ENCODE peak calls at places on chromosomes 12 and 14, in seven cellular contexts. C, Y, U, M, J, O and Z are unnamed samples.

GRCh38 chr14:64928239-64929002 is 14.1 kb downstream of the GPX2 start:
- DNase-seq in M (no peak), J (no peak), U (no peak), Y (peak), C (no peak), O (no peak), Z (no peak)

GRCh38 chr14:103546651-103547454 is 15.6 kb downstream of the BAG5 start:
- DNase-seq in U (peak), M (no peak), J (peak), Y (peak), C (no peak), O (peak), Z (peak)

GRCh38 chr14:39841088-39841487 is 408.9 kb upstream of the FBXO33 start:
- DNase-seq in Y (peak), J (no peak), O (no peak), M (no peak), C (peak), U (no peak), Z (no peak)

GRCh38 chr12:57005980-57006808 is at the start of gene ZBTB39:
- DNase-seq in O (peak), Y (peak), J (peak), U (peak), C (no peak), M (peak), Z (peak)

GRCh38 chr12:63845726-63846125 is 1.2 kb downstream of the SRGAP1 start:
- DNase-seq in O (no peak), U (no peak), C (no peak), J (no peak), M (no peak), Y (no peak), Z (no peak)

GRCh38 chr14:54877703-54878021 is 25.0 kb downstream of the GCH1 start:
- DNase-seq in C (no peak), M (no peak), Y (no peak), U (no peak), O (no peak), J (no peak), Z (no peak)

GRCh38 chr14:21860172-21860571 is 186.6 kb upstream of the OR4E1 start:
- DNase-seq in C (no peak), Y (peak), O (no peak), U (peak), J (no peak), M (no peak), Z (no peak)

GRCh38 chr12:101919447-101919846 is 42.1 kb downstream of the DRAM1 start:
- DNase-seq in U (no peak), O (no peak), C (no peak), M (no peak), J (no peak), Y (no peak), Z (no peak)

GRCh38 chr12:30286345-30286926 is 409.2 kb downstream of the IPO8 start:
- DNase-seq in Y (peak), C (peak), M (peak), J (no peak), O (no peak), U (no peak), Z (no peak)

GRCh38 chr14:36672095-36672494 is 10.4 kb downstream of the PAX9 start:
- DNase-seq in O (no peak), J (no peak), M (no peak), Y (no peak), U (no peak), C (no peak), Z (no peak)

GRCh38 chr12:108313609-108314331 is 25.3 kb downstream of the CMKLR1 start:
- DNase-seq in J (no peak), U (no peak), C (peak), M (no peak), Y (no peak), O (no peak), Z (no peak)

GRCh38 chr12:50006266-50006665 is 19.0 kb downstream of the RACGAP1 start:
- DNase-seq in U (no peak), Y (peak), J (no peak), C (no peak), O (no peak), M (no peak), Z (no peak)

GRCh38 chr14:91417134-91417982 is at the start of gene CCDC88C:
- DNase-seq in Y (peak), U (peak), C (peak), O (no peak), M (no peak), J (peak), Z (peak)

GRCh38 chr12:80513211-80513610 is 69.2 kb downstream of the PTPRQ start:
- DNase-seq in C (no peak), Y (no peak), M (no peak), O (no peak), J (no peak), U (no peak), Z (no peak)

GRCh38 chr12:12439636-12440035 is 82.8 kb downstream of the BORCS5 start:
- DNase-seq in M (no peak), O (no peak), J (no peak), U (peak), Y (no peak), C (no peak), Z (peak)

GRCh38 chr12:123384994-123385376 is 1.1 kb downstream of the KMT5A start:
- DNase-seq in J (no peak), O (no peak), U (no peak), M (peak), Y (no peak), C (no peak), Z (no peak)

GRCh38 chr12:39442895-39443703 is at the start of gene KIF21A:
- DNase-seq in Y (peak), J (peak), O (peak), U (peak), M (peak), C (peak), Z (peak)

GRCh38 chr14:89826581-89826980 is 127.9 kb downstream of the EFCAB11 start:
- DNase-seq in O (no peak), Y (no peak), J (no peak), M (no peak), C (peak), U (no peak), Z (no peak)

GRCh38 chr14:81536125-81536771 is 2.6 kb upstream of the SEL1L start:
- DNase-seq in C (no peak), M (no peak), Y (no peak), O (no peak), J (no peak), U (no peak), Z (peak)

GRCh38 chr12:43112101-43112661 is 439.8 kb downstream of the ADAMTS20 start:
- DNase-seq in Y (no peak), O (no peak), U (no peak), M (no peak), J (no peak), C (no peak), Z (no peak)

GRCh38 chr12:12398026-12398859 is 41.4 kb downstream of the BORCS5 start:
- DNase-seq in J (peak), O (peak), C (peak), U (no peak), M (peak), Y (no peak), Z (peak)

GRCh38 chr14:102320033-102320660 is 601 bp downstream of the ZNF839 start:
- DNase-seq in M (no peak), O (peak), Y (peak), J (peak), C (no peak), U (peak), Z (peak)

GRCh38 chr12:104802198-104802597 is 155.9 kb downstream of the SLC41A2 start:
- DNase-seq in Y (no peak), M (no peak), J (no peak), C (no peak), O (no peak), U (no peak), Z (no peak)

GRCh38 chr14:89845346-89845745 is 109.2 kb downstream of the EFCAB11 start:
- DNase-seq in M (no peak), J (no peak), Y (no peak), U (no peak), O (no peak), C (no peak), Z (no peak)

GRCh38 chr12:48542300-48542928 is 17.0 kb downstream of the OR8S1 start:
- DNase-seq in C (no peak), M (no peak), J (no peak), U (peak), Y (peak), O (no peak), Z (peak)

GRCh38 chr12:116604151-116604550 is 45.0 kb downstream of the MAP1LC3B2 start:
- DNase-seq in O (no peak), M (no peak), Y (no peak), U (no peak), C (no peak), J (no peak), Z (no peak)

GRCh38 chr12:13610280-13610679 is 371.1 kb downstream of the GRIN2B start:
- DNase-seq in Y (no peak), M (no peak), C (no peak), J (no peak), O (no peak), U (no peak), Z (peak)

GRCh38 chr12:41700940-41701339 is 443.7 kb downstream of the GXYLT1 start:
- DNase-seq in M (no peak), C (no peak), U (no peak), O (no peak), Y (no peak), J (no peak), Z (no peak)

GRCh38 chr12:49225551-49226166 is 36.8 kb upstream of the TUBA1A start:
- DNase-seq in U (no peak), Y (no peak), C (no peak), O (no peak), M (no peak), J (no peak), Z (no peak)

GRCh38 chr12:122420471-122421262 is 1.8 kb downstream of the CLIP1 start:
- DNase-seq in Y (no peak), M (no peak), O (peak), C (no peak), U (no peak), J (no peak), Z (peak)

GRCh38 chr14:29937116-29937515 is 9.5 kb upstream of the PRKD1 start:
- DNase-seq in Y (no peak), U (no peak), J (no peak), M (no peak), O (no peak), C (peak), Z (no peak)

GRCh38 chr12:75560167-75560566 is 48.8 kb upstream of the KRR1 start:
- DNase-seq in M (peak), J (no peak), C (peak), U (no peak), O (no peak), Y (peak), Z (peak)

GRCh38 chr12:61107118-61107517 is 1153.1 kb upstream of the USP15 start:
- DNase-seq in M (no peak), O (no peak), U (no peak), C (no peak), J (no peak), Y (no peak), Z (no peak)

GRCh38 chr12:121803861-121804416 is at the start of gene SETD1B:
- DNase-seq in U (no peak), O (peak), M (no peak), C (peak), Y (peak), J (peak), Z (peak)

GRCh38 chr12:92546826-92547348 is 155.9 kb upstream of the PLEKHG7 start:
- DNase-seq in O (no peak), C (no peak), U (no peak), J (no peak), Y (no peak), M (no peak), Z (no peak)

GRCh38 chr12:49928476-49928875 is 22.1 kb upstream of the AQP2 start:
- DNase-seq in C (no peak), M (no peak), U (no peak), J (no peak), O (no peak), Y (no peak), Z (no peak)

GRCh38 chr12:120791669-120792176 is 66.1 kb downstream of the ACADS start:
- DNase-seq in O (no peak), U (no peak), Y (no peak), C (no peak), J (no peak), M (no peak), Z (no peak)

GRCh38 chr12:32036477-32037263 is 70.0 kb upstream of the BICD1 start:
- DNase-seq in O (no peak), M (no peak), C (no peak), J (no peak), U (no peak), Y (no peak), Z (no peak)